ENCODE peak calls at places on chromosomes 12 and 14, in ten cellular contexts. D, G, J, K, A, E, X, B, P and W are unnamed samples. For H3K9me3, the result is how much of the 10 kb centered on the place peaks cover.

GRCh38 chr14:49134940-49135339 is 451.2 kb downstream of the RPS29 start:
- DNase-seq in P (no peak), B (no peak), J (no peak), X (no peak), D (no peak), A (no peak), K (no peak), G (no peak), E (no peak), W (no peak)

GRCh38 chr14:58085877-58086276 is 66.1 kb downstream of the ARMH4 start:
- DNase-seq in X (no peak), B (no peak), J (no peak), E (no peak), G (no peak), A (no peak), P (no peak), K (no peak), D (no peak), W (no peak)

GRCh38 chr14:51211149-51211548 is 28.9 kb upstream of the TMX1 start:
- DNase-seq in K (peak), B (no peak), J (no peak), E (no peak), A (no peak), X (no peak), P (peak), G (no peak), D (no peak), W (no peak)

GRCh38 chr14:104741108-104741802 is 11.7 kb upstream of the SIVA1 start:
- DNase-seq in K (no peak), A (peak), J (no peak), D (no peak), B (no peak), G (no peak), E (no peak), X (no peak), P (no peak), W (no peak)

GRCh38 chr12:59929091-59929490 is 333.3 kb downstream of the SLC16A7 start:
- DNase-seq in B (no peak), K (peak), D (no peak), X (no peak), G (no peak), J (no peak), P (peak), E (peak), A (no peak), W (no peak)

GRCh38 chr14:72559669-72560068 is 334.2 kb downstream of the DPF3 start:
- DNase-seq in A (no peak), B (no peak), J (no peak), D (no peak), K (no peak), X (no peak), P (no peak), G (no peak), E (no peak), W (no peak)

GRCh38 chr14:51846631-51847488 is 13.6 kb upstream of the GNG2 start:
- DNase-seq in K (peak), A (peak), G (peak), P (peak), E (no peak), B (peak), J (peak), D (peak), X (peak), W (peak)

GRCh38 chr12:59484575-59484974 is 111.3 kb upstream of the SLC16A7 start:
- DNase-seq in G (no peak), J (no peak), K (no peak), B (no peak), A (no peak), D (peak), X (no peak), P (no peak), E (no peak), W (no peak)

GRCh38 chr12:117387832-117388231 is 26.4 kb upstream of the NOS1 start:
- DNase-seq in P (no peak), A (peak), K (no peak), J (no peak), B (no peak), G (no peak), E (no peak), D (no peak), X (no peak), W (no peak)

GRCh38 chr12:106234513-106234912 is 13.3 kb downstream of the CKAP4 start:
- DNase-seq in E (peak), A (no peak), J (no peak), B (no peak), K (peak), G (no peak), D (no peak), P (peak), X (no peak), W (no peak)

GRCh38 chr12:95424271-95424994 is 49.5 kb upstream of the METAP2 start:
- DNase-seq in E (no peak), K (no peak), P (no peak), J (no peak), G (no peak), B (no peak), D (no peak), X (no peak), A (no peak), W (no peak)

GRCh38 chr12:79083181-79083580 is 218.6 kb downstream of the SYT1 start:
- DNase-seq in K (peak), D (peak), B (no peak), P (peak), A (no peak), G (no peak), X (no peak), J (no peak), E (peak), W (no peak)

GRCh38 chr12:44876554-44877275 is 600 bp upstream of the NELL2 start:
- DNase-seq in X (peak), E (peak), K (peak), D (peak), A (peak), P (no peak), G (peak), B (peak), J (peak), W (peak)

GRCh38 chr12:88142610-88142991 is 494 bp downstream of the TMTC3 start:
- DNase-seq in B (no peak), J (no peak), P (no peak), K (no peak), D (peak), G (peak), X (peak), E (peak), A (peak), W (no peak)

GRCh38 chr14:58765375-58765774 is 127.6 kb downstream of the DACT1 start:
- DNase-seq in E (no peak), K (no peak), A (no peak), J (no peak), P (no peak), X (no peak), B (no peak), D (no peak), G (no peak), W (no peak)

GRCh38 chr12:124919646-124920352 is 5.3 kb upstream of the UBC start:
- DNase-seq in E (peak), A (no peak), B (no peak), J (peak), G (no peak), K (peak), D (peak), P (peak), X (peak), W (no peak)

GRCh38 chr12:118625050-118625675 is 248.8 kb downstream of the SUDS3 start:
- DNase-seq in D (no peak), X (no peak), P (no peak), G (no peak), J (no peak), B (no peak), K (no peak), E (no peak), A (no peak), W (no peak)

GRCh38 chr12:56645201-56645716 is 525 bp downstream of the ATP5F1B start:
- DNase-seq in X (no peak), J (no peak), E (no peak), B (no peak), D (peak), K (no peak), G (peak), A (peak), P (no peak), W (no peak)

GRCh38 chr12:9928607-9929006 is 3.6 kb downstream of the CLEC2A start:
- DNase-seq in X (no peak), D (no peak), P (no peak), E (no peak), G (no peak), B (no peak), K (no peak), J (no peak), A (no peak), W (no peak)

GRCh38 chr14:24416254-24416931 is 13.1 kb downstream of the CBLN3 start:
- DNase-seq in K (no peak), J (no peak), D (no peak), P (no peak), E (no peak), X (no peak), A (no peak), B (no peak), G (no peak), W (no peak)

GRCh38 chr14:99605299-99605961 is 1.4 kb upstream of the CCDC85C start:
- DNase-seq in K (peak), D (peak), G (peak), B (no peak), E (peak), P (peak), J (peak), A (peak), X (peak), W (peak)

GRCh38 chr14:80419339-80419738 is 208.0 kb upstream of the DIO2 start:
- DNase-seq in G (no peak), E (no peak), B (no peak), J (no peak), D (no peak), X (no peak), P (no peak), A (no peak), K (peak), W (no peak)

GRCh38 chr12:13002301-13003097 is 2.4 kb upstream of the HEBP1 start:
- DNase-seq in A (no peak), D (no peak), P (peak), B (no peak), J (no peak), E (no peak), G (no peak), X (no peak), K (no peak), W (no peak)

GRCh38 chr14:24196071-24197061 is 1.1 kb upstream of the TM9SF1 start:
- DNase-seq in K (peak), J (no peak), P (peak), X (no peak), B (no peak), G (no peak), E (peak), A (no peak), D (peak), W (no peak)

GRCh38 chr12:12128665-12129064 is 57.9 kb downstream of the BCL2L14 start:
- DNase-seq in E (no peak), X (no peak), D (no peak), B (no peak), A (no peak), J (no peak), P (no peak), G (no peak), K (no peak), W (no peak)

GRCh38 chr14:76777721-76778120 is 16.5 kb downstream of the VASH1 start:
- DNase-seq in A (no peak), D (no peak), P (no peak), E (no peak), K (no peak), B (no peak), X (no peak), G (no peak), J (no peak), W (no peak)

DNA sequence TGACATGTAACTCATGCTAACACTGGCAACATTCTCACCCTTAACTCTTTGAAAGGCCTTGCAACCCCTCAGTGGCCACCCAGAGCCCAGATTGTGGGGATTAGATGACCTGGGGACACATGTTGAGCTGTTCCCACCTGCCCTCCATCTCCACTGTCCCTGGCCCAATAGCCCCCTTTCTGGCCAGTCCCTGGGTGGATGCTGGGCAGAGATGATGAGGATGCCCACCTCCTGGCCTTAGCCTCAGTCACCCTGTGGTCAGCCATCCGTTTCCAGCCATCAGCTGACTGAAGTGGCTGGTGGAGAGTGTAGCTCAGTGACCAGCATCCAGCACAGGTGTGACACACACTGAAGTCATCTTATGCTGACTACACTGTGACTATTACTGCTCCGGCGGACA is 4.7 kb downstream of the ANHX start:
- DNase-seq in B (no peak), K (no peak), A (no peak), J (no peak), G (no peak), P (no peak), E (no peak), X (no peak), D (no peak), W (no peak)
- H3K9me3 ChIP-seq in B (under half), K (under half), A (under half), J (under half), G (under half), P (half or more), E (half or more), X (under half), D (under half), W (under half)

GRCh38 chr14:106491851-106492250 is 965.5 kb downstream of the TMEM121 start:
- DNase-seq in E (no peak), A (no peak), P (no peak), D (peak), X (peak), J (no peak), B (no peak), K (no peak), G (no peak), W (no peak)

GRCh38 chr14:106493962-106494823 is 967.8 kb downstream of the TMEM121 start:
- DNase-seq in D (no peak), B (no peak), A (no peak), K (no peak), J (no peak), X (no peak), P (no peak), E (no peak), G (no peak), W (no peak)

GRCh38 chr14:106488293-106488692 is 961.9 kb downstream of the TMEM121 start:
- DNase-seq in E (no peak), X (no peak), J (no peak), K (no peak), B (no peak), G (no peak), D (no peak), P (no peak), A (no peak), W (no peak)

GRCh38 chr14:106489112-106489881 is 962.9 kb downstream of the TMEM121 start:
- DNase-seq in X (no peak), P (no peak), K (no peak), A (no peak), G (no peak), B (no peak), E (no peak), J (no peak), D (no peak), W (no peak)

DNA sequence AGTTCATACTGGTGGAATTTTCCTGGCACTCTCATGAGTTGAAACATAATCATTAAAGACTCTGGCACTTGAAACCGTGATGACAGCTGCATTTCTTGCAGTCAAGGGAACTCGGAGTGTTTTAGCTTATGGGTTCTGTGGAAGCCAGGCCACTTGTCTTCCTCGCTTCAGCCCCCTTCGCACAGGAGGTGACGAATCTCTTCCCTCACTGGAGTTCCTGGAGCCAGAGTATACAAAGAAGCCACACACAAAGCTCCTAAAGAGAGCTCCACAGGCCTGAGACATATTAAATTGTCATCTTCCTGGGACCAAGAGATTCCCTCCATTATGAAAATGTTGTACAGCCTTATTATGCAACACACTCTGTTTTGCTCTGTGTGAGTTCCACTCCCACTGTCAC is 964.1 kb downstream of the TMEM121 start:
- DNase-seq in J (no peak), K (no peak), D (no peak), G (no peak), A (no peak), X (no peak), P (no peak), E (no peak), B (no peak), W (no peak)
- H3K9me3 ChIP-seq in J (under half), K (under half), D (under half), G (under half), A (under half), X (under half), P (under half), E (under half), B (under half), W (under half)

GRCh38 chr12:38025916-38026315 is 290.7 kb upstream of the ALG10B start:
- DNase-seq in K (no peak), X (no peak), A (no peak), B (no peak), E (no peak), D (no peak), P (no peak), G (no peak), J (no peak), W (no peak)
- H3K9me3 ChIP-seq in K (under half), X (under half), A (under half), B (under half), E (under half), D (under half), P (under half), G (under half), J (under half), W (under half)

GRCh38 chr14:20143911-20144310 is 5.3 kb downstream of the OR4N5 start:
- DNase-seq in G (no peak), P (no peak), J (no peak), E (no peak), B (peak), K (no peak), A (no peak), D (no peak), X (no peak), W (no peak)
- H3K9me3 ChIP-seq in G (under half), P (under half), J (under half), E (under half), B (under half), K (under half), A (under half), D (under half), X (under half), W (under half)

DNA sequence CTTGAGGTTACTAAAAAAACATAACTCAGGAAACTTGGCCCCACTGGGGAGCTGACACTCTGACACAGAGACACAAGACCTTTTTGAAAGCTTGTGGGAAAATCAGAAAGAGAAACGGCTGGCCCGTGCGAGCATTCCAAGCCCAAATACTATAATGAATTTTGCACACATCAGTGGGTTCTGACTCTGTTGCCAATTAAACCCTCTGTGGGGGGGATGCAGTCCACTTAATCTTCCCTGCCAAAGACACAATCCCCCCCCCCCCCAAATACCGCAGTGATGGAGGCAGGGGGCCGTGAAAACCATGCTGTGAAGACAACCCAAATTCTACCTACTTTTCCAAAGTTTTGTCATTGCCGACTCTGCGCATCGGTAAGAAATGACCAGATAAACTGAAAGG is 80.8 kb upstream of the FZD10 start:
- DNase-seq in K (no peak), B (no peak), D (no peak), E (no peak), X (no peak), G (no peak), J (no peak), A (no peak), P (no peak), W (no peak)
- H3K9me3 ChIP-seq in K (under half), B (under half), D (under half), E (under half), X (under half), G (under half), J (under half), A (under half), P (under half), W (under half)

DNA sequence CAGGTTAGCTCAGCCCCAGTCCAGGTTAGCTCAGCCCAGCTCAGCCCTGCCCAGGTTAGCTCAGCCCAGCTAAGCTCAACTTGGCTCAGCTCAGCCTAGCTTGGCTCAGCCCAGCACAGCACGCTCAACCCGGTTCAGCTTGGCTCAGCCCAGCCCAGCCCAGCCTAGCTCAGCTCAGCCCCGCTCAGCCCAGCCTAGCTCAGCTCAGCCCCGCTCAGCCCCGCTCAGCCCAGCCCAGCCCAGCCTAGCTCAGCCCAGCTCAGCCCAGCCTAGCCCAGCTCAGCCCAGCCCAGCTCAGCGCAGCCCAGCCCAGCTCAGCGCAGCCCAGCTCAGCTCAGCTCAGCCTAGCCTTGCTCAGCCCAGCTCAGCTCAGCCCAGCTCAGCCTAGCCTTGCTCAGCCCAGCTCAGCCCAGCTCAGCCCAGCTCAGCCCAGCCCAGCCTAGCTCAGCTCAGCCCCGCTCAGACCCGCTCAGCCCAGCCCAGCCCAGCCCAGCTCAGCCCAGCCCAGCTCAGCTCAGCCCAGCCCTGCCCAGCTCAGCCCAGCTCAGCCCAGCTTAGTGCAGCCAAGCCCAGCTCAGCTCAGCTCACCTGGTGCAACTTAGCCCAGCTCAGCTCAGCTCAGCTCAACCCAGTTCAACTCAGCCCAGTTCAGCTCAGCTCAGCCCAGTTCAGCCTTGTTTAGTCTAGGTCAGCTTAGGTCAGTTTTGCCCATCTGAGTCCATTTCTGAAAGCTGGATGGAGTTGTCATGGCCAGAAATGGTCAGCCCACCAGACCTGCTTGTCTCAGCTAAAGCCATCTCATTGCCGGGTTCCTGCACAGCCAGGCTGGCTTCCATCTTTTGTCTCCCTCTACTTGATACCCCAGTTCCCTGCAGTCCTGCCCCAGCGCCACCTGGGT is 333.6 kb downstream of the TMEM121 start:
- DNase-seq in G (no peak), X (peak), D (peak), B (no peak), P (no peak), A (peak), K (no peak), J (peak), E (no peak), W (no peak)
- H3K9me3 ChIP-seq in G (under half), X (under half), D (under half), B (under half), P (half or more), A (under half), K (under half), J (under half), E (under half), W (under half)

GRCh38 chr12:46628176-46628575 is 197.6 kb downstream of the SLC38A4 start:
- DNase-seq in J (no peak), B (no peak), X (no peak), E (no peak), A (no peak), G (no peak), K (no peak), P (no peak), D (no peak), W (no peak)
- H3K9me3 ChIP-seq in J (under half), B (under half), X (under half), E (under half), A (under half), G (under half), K (under half), P (under half), D (under half), W (under half)

GRCh38 chr12:64691793-64692583 is 67.2 kb downstream of the GNS start:
- DNase-seq in J (no peak), P (peak), D (no peak), X (no peak), G (no peak), A (no peak), E (no peak), K (no peak), B (no peak), W (no peak)

GRCh38 chr12:64699504-64700115 is 59.6 kb downstream of the GNS start:
- DNase-seq in X (no peak), P (no peak), B (no peak), A (no peak), G (no peak), E (no peak), D (no peak), K (no peak), J (no peak), W (no peak)

GRCh38 chr12:64696065-64696741 is 63.0 kb downstream of the GNS start:
- DNase-seq in D (no peak), E (no peak), K (peak), J (no peak), B (no peak), A (no peak), X (no peak), G (peak), P (peak), W (no peak)

GRCh38 chr12:64694130-64695078 is 64.8 kb downstream of the GNS start:
- DNase-seq in D (no peak), X (no peak), J (no peak), B (no peak), E (no peak), G (no peak), K (no peak), P (no peak), A (no peak), W (no peak)

GRCh38 chr12:64695550-64695949 is 63.7 kb downstream of the GNS start:
- DNase-seq in X (no peak), J (no peak), G (no peak), A (no peak), K (no peak), D (no peak), B (no peak), P (no peak), E (no peak), W (no peak)
- H3K9me3 ChIP-seq in X (under half), J (under half), G (under half), A (under half), K (under half), D (under half), B (under half), P (under half), E (under half), W (under half)

GRCh38 chr14:26846388-26846787 is 248.6 kb upstream of the NOVA1 start:
- DNase-seq in P (no peak), K (peak), A (no peak), D (no peak), X (no peak), B (no peak), E (no peak), G (no peak), J (no peak), W (no peak)
- H3K9me3 ChIP-seq in P (under half), K (under half), A (under half), D (under half), X (under half), B (under half), E (under half), G (under half), J (under half), W (under half)